ENCODE peak calls at places on chromosome 12, in five cellular contexts. T is HCT116, F is K562, I is H1, C is SK-N-SH. B is an unnamed sample.
A peak's percentile ranks its signal among the peaks of the same experiment; 100 is the strongest.

GRCh38 chr12:107349008-107349747 is 255.8 kb upstream of the CRY1 start:
- DNase-seq in T (peak; percentile 94), F (no peak), I (no peak), C (peak; percentile 32), B (peak; percentile 78)

GRCh38 chr12:85866929-85867776 is 6.9 kb upstream of the NTS start:
- DNase-seq in T (peak; percentile 47), F (peak; percentile 12), I (no peak), C (peak; percentile 51), B (peak; percentile 80)

GRCh38 chr12:127416796-127417195 is 850.2 kb upstream of the TMEM132C start:
- DNase-seq in T (no peak), F (no peak), I (no peak), C (no peak), B (no peak)

GRCh38 chr12:10968765-10969456 is 17.8 kb downstream of the TAS2R50 start:
- DNase-seq in T (no peak), F (no peak), I (no peak), C (no peak), B (no peak)

GRCh38 chr12:42014972-42015371 is 129.7 kb downstream of the GXYLT1 start:
- DNase-seq in T (no peak), F (no peak), I (no peak), C (no peak), B (no peak)

GRCh38 chr12:52280796-52281560 is 6.5 kb downstream of the KRT86 start:
- DNase-seq in T (peak; percentile 90), F (no peak), I (no peak), C (no peak), B (peak; percentile 70)

GRCh38 chr12:79073506-79073905 is 208.9 kb downstream of the SYT1 start:
- DNase-seq in T (no peak), F (no peak), I (no peak), C (no peak), B (no peak)

GRCh38 chr12:51383281-51383905 is 7.8 kb downstream of the GALNT6 start:
- DNase-seq in T (no peak), F (no peak), I (no peak), C (no peak), B (no peak)

GRCh38 chr12:101823891-101824290 is 6.9 kb downstream of the GNPTAB start:
- DNase-seq in T (peak; percentile 33), F (peak; percentile 61), I (no peak), C (peak; percentile 71), B (peak; percentile 55)

DNA sequence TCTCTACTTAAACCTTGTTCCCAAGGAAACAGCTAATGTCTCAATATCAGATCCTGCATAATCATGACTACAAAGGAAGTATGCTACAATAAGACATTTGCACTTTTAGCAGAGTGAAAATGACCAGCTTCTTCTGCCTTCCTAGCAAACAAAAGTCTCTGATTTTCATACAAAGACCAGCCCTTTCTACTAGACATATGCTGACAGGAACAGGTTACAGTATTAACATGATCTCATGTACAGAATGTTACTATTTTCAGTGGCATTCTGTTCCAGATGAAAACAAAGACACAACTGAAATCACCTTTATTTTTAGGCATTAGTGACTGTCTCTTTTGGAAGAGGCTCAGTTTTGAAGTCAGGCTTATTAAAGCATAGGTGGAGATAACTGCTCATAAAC is 228.6 kb downstream of the MED13L start:
- DNase-seq in T (no peak), F (no peak), I (no peak), C (no peak), B (no peak)
- TF ChIP-seq JUND in T (no peak), F (no peak), I (no peak), C (no peak), B (no peak)

GRCh38 chr12:91978143-91978542 is 167.5 kb downstream of the BTG1 start:
- DNase-seq in T (no peak), F (no peak), I (no peak), C (no peak), B (no peak)
- TF ChIP-seq JUND in T (no peak), F (no peak), I (no peak), C (no peak), B (no peak)

DNA sequence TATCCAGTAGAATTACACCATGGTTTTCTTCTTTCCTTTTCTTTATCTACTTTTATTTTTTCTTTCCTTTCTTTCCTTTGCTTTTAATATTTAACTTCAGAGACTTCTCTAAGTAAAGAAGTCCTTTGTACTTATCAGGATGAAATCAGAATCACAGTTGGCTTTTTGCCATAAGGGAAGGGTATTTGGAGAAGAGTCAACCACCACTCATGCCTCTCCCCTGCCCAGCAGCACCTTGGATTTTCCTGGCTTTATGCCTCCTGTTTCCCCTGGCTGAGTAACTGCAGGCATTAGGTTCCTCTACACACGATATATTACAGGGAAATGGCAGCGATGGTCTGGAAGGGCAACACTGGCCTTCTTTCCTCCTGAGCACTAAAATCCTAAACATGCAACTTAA is 266.4 kb upstream of the CAND1 start:
- DNase-seq in T (no peak), F (no peak), I (no peak), C (no peak), B (no peak)
- TF ChIP-seq JUND in T (no peak), F (no peak), I (no peak), C (no peak), B (no peak)

GRCh38 chr12:80935076-80935475 is 2.7 kb downstream of the LIN7A start:
- DNase-seq in T (no peak), F (no peak), I (no peak), C (no peak), B (no peak)
- TF ChIP-seq JUND in T (no peak), F (no peak), I (no peak), C (no peak), B (no peak)

DNA sequence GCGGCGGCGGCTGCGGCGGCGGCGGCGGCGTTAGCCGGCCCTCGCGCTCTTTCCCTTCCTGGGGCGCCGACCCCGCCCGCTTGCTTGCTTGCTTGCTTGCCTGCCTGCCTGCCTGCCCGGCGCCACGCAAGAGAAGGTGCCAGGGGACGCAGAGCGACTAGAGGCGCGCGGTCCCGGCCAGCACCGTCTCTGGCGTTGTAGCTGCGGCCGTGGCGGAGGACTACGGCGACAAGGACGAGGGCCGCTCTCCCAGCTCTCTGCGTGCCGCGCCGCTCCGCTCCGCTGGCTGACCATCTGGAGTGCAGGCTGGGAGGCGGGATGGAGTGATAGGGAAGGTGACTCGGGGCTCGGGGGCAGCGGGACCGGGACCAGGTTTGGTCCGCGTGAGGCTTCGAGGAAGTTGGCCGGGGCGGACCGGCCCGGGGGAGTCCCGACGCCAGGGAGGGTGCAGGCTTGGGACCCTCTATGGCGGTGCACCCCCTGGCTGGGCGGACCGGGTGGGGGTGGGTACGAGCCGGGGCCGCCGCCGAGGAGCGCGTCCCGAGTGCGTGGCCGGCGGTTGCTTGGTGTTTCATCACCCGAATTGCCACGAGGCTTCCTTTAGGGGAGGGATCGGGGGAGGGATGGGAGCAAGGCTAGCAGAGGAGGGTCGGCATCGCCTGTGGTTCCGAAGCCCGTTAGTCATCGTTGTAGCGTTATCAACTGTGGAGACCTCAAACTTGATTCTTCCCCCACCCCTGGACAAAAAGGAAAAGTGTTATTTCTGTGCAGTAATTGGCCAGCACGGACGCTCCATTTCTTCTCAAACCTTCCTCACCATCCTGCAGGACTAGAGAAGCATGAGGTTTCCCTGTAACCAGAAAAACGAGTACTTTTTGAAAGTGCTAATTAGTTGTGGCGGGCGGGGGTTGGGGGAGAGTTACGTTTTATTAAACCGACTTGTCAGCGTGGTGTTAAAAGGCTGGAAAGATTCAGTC is 566 bp downstream of the XPOT start:
- DNase-seq in T (no peak), F (peak; percentile 74), I (no peak), C (peak; percentile 82), B (peak; percentile 81)
- TF ChIP-seq JUND in T (no peak), F (peak; percentile 80), I (no peak), C (no peak), B (no peak)

DNA sequence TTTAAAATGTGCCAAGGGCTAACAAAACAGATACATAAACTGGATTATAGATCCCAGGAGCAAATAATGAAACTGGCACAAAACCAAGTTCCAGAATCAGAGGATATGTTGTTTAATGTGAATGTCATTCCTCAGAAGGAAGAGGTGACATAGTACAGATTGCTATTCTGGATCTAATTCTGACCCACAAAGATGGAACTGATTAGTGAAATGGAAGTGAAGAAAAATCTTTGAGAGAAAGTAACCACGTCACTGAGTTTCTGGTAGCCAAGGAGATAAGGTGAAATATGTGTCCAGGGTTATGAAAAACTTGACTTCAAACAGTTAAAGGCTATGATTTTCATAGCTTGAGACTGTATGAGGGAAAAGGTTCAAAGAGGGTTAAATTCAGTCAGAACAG is 8.3 kb downstream of the OR10AD1 start:
- DNase-seq in T (no peak), F (no peak), I (no peak), C (no peak), B (no peak)
- TF ChIP-seq JUND in T (no peak), F (no peak), I (no peak), C (peak; percentile 61), B (no peak)

GRCh38 chr12:92977326-92977725 is 48.2 kb upstream of the EEA1 start:
- DNase-seq in T (no peak), F (no peak), I (no peak), C (no peak), B (no peak)

GRCh38 chr12:92974759-92975158 is 45.7 kb upstream of the EEA1 start:
- DNase-seq in T (no peak), F (no peak), I (no peak), C (no peak), B (no peak)

GRCh38 chr12:92968201-92968813 is 39.2 kb upstream of the EEA1 start:
- DNase-seq in T (no peak), F (no peak), I (no peak), C (no peak), B (no peak)

GRCh38 chr12:92973614-92974013 is 44.5 kb upstream of the EEA1 start:
- DNase-seq in T (no peak), F (no peak), I (no peak), C (no peak), B (peak; percentile 93)

GRCh38 chr12:92971869-92972524 is 42.9 kb upstream of the EEA1 start:
- DNase-seq in T (no peak), F (no peak), I (no peak), C (no peak), B (no peak)
- TF ChIP-seq JUND in T (no peak), F (no peak), I (no peak), C (peak; percentile 3), B (no peak)

GRCh38 chr12:24996820-24997219 is 47.9 kb upstream of the BCAT1 start:
- DNase-seq in T (no peak), F (no peak), I (no peak), C (no peak), B (no peak)

GRCh38 chr12:24997496-24997895 is 48.6 kb upstream of the BCAT1 start:
- DNase-seq in T (no peak), F (no peak), I (no peak), C (no peak), B (no peak)

GRCh38 chr12:24996102-24996797 is 47.3 kb upstream of the BCAT1 start:
- DNase-seq in T (no peak), F (no peak), I (no peak), C (no peak), B (no peak)

GRCh38 chr12:24991209-24992049 is 42.5 kb upstream of the BCAT1 start:
- DNase-seq in T (peak; percentile 39), F (peak; percentile 31), I (no peak), C (peak; percentile 56), B (peak; percentile 77)

GRCh38 chr12:24993756-24994155 is 44.9 kb upstream of the BCAT1 start:
- DNase-seq in T (no peak), F (no peak), I (no peak), C (no peak), B (no peak)
- TF ChIP-seq JUND in T (no peak), F (no peak), I (no peak), C (no peak), B (no peak)

GRCh38 chr12:49706351-49707126 is 666 bp downstream of the FMNL3 start:
- DNase-seq in T (no peak), F (peak; percentile 60), I (no peak), C (peak; percentile 78), B (no peak)
- TF ChIP-seq JUND in T (no peak), F (no peak), I (no peak), C (no peak), B (no peak)